ENCODE peak calls at places on chromosomes 2 and 18, in eight cellular contexts. J is heart left ventricle, D is HCT116, A is lower leg skin, S is NB4, K is transverse colon, F is right lobe of liver, E is adrenal gland. T is an unnamed sample.

GRCh38 chr18:7273301-7273911 is 42.5 kb downstream of the LRRC30 start:
- DNase-seq in A (peak), S (peak), J (peak), K (peak), E (peak), D (no peak), F (peak), T (peak)

GRCh38 chr2:20481798-20482405 is 35.0 kb downstream of the RHOB start:
- DNase-seq in F (no peak), J (no peak), A (peak), E (no peak), S (no peak), D (no peak), K (no peak), T (peak)

GRCh38 chr2:84991404-84992151 is 20.6 kb downstream of the KCMF1 start:
- DNase-seq in D (no peak), J (no peak), K (no peak), F (no peak), A (no peak), E (no peak), S (no peak), T (no peak)

GRCh38 chr18:59814872-59815271 is 84.9 kb upstream of the PMAIP1 start:
- DNase-seq in S (no peak), J (no peak), A (no peak), D (no peak), F (no peak), K (no peak), E (no peak), T (no peak)

GRCh38 chr2:64568836-64569235 is 44.7 kb downstream of the AFTPH start:
- DNase-seq in J (no peak), E (no peak), F (no peak), S (no peak), K (no peak), D (no peak), A (no peak), T (no peak)

GRCh38 chr2:28399946-28400345 is 7.3 kb downstream of the FOSL2 start:
- DNase-seq in E (peak), K (no peak), F (no peak), A (no peak), S (no peak), J (no peak), D (no peak), T (no peak)

GRCh38 chr2:105104208-105104731 is 66.4 kb downstream of the MRPS9 start:
- DNase-seq in K (no peak), A (no peak), S (no peak), E (no peak), D (no peak), F (no peak), J (no peak), T (no peak)

GRCh38 chr2:122843503-122843902 is 1088.1 kb downstream of the TSN start:
- DNase-seq in S (no peak), A (no peak), K (no peak), J (no peak), D (no peak), E (peak), F (no peak), T (no peak)

GRCh38 chr18:36212301-36212977 is 25.1 kb downstream of the MOCOS start:
- DNase-seq in F (no peak), J (no peak), K (no peak), D (no peak), S (no peak), A (no peak), E (no peak), T (no peak)

GRCh38 chr2:33763671-33764310 is 164.7 kb upstream of the FAM98A start:
- DNase-seq in A (no peak), K (no peak), S (no peak), D (no peak), F (no peak), J (no peak), E (no peak), T (no peak)

GRCh38 chr18:2881490-2882195 is 34.8 kb downstream of the EMILIN2 start:
- DNase-seq in F (no peak), D (no peak), J (peak), K (peak), S (no peak), E (no peak), A (peak), T (peak)

GRCh38 chr18:9787126-9787525 is 79.0 kb downstream of the RAB31 start:
- DNase-seq in K (no peak), E (no peak), S (no peak), J (no peak), F (no peak), D (no peak), A (no peak), T (no peak)

GRCh38 chr2:172079838-172080640 is 5.3 kb upstream of the DLX1 start:
- DNase-seq in E (no peak), D (no peak), F (no peak), A (no peak), S (peak), J (no peak), K (no peak), T (no peak)

GRCh38 chr2:181312515-181312927 is 144.7 kb upstream of the ITGA4 start:
- DNase-seq in F (no peak), J (no peak), E (no peak), D (no peak), S (no peak), K (peak), A (no peak), T (no peak)
- TF ChIP-seq POLR2A in F (no peak), J (no peak), E (no peak), D (no peak), S (no peak), K (no peak), A (no peak), T (no peak)

GRCh38 chr2:241507430-241508239 is 749 bp downstream of the STK25 start:
- DNase-seq in F (no peak), S (peak), J (no peak), K (peak), D (no peak), A (no peak), E (peak), T (no peak)
- TF ChIP-seq POLR2A in F (no peak), S (no peak), J (no peak), K (no peak), D (no peak), A (no peak), E (no peak), T (no peak)

GRCh38 chr2:61536723-61537581 is 1.2 kb downstream of the XPO1 start:
- DNase-seq in E (peak), D (peak), J (peak), S (peak), K (peak), A (peak), F (peak), T (peak)
- TF ChIP-seq POLR2A in E (peak), D (peak), J (no peak), S (peak), K (peak), A (no peak), F (peak), T (peak)

DNA sequence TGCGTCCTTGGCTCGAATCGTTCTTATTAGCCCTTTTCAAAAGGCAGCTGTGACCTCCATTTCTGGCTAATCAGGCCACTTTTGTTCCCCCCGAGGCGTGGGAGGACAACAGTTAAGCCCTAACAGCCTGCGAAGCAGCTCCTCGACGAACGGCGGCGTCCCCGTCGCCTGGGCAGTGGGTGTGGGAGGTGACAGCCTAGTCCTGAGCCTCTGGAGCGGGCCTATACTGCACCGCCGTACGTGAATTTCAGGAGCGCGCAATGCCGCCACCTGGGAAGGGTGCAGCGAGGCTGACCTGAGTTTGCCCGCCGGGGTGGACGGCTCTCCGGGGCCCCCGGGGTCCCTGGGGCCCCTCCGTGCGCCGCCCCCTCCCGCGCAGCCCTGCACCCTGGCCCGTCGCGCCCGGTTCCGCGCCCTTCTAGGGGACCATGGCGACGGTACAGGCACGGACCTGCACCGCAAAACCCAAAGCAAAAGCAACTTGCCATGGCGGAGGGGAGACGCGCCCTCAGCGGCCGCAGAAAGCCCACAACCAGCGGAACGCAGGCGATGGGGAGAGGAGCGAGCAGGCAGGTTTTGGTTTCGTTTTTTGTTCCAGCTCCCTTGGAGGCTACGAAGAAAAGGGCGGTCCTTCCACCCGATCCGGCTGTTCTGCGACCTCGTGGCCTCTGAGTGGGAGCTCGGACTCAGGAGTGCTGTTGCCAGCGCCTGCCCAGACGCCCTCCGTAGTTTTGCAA is at the start of gene RBM43:
- DNase-seq in K (peak), J (peak), E (peak), F (peak), D (peak), S (peak), A (peak), T (peak)
- TF ChIP-seq POLR2A in K (peak), J (no peak), E (peak), F (peak), D (no peak), S (peak), A (peak), T (peak)